ENCODE peak calls at places on chromosome 20, in six cellular contexts. U is SK-N-SH, L is PC-3, I is PC-9, D is astrocyte, Y is mammary epithelial cell. N is an unnamed sample.

GRCh38 chr20:16107172-16107870 is 465.9 kb downstream of the KIF16B start:
- DNase-seq in Y (no peak), I (no peak), D (no peak), L (no peak), U (peak; percentile 48), N (no peak)

GRCh38 chr20:251352-251751 is 6.2 kb upstream of the DEFB132 start:
- DNase-seq in Y (no peak), U (no peak), D (no peak), I (no peak), L (no peak), N (no peak)

GRCh38 chr20:1472556-1473243 is 6.1 kb upstream of the NSFL1C start:
- DNase-seq in D (no peak), Y (no peak), L (no peak), I (no peak), U (no peak), N (no peak)

GRCh38 chr20:9557411-9557810 is 43.0 kb downstream of the LAMP5 start:
- DNase-seq in D (no peak), U (no peak), L (no peak), I (no peak), Y (no peak), N (no peak)

GRCh38 chr20:25289886-25290597 is 42.2 kb downstream of the PYGB start:
- DNase-seq in U (no peak), D (no peak), Y (no peak), L (no peak), I (peak; percentile 30), N (no peak)

GRCh38 chr20:47701612-47702011 is 83.7 kb downstream of the SULF2 start:
- DNase-seq in Y (no peak), L (no peak), I (no peak), D (peak; percentile 72), U (no peak), N (no peak)

GRCh38 chr20:3783068-3783489 is 1.8 kb upstream of the SPEF1 start:
- DNase-seq in L (peak; percentile 39), Y (no peak), D (no peak), U (no peak), I (no peak), N (no peak)

GRCh38 chr20:37986873-37987601 is 46.2 kb downstream of the TTI1 start:
- DNase-seq in Y (no peak), D (peak; percentile 30), I (peak; percentile 41), L (peak; percentile 79), U (peak; percentile 79), N (no peak)

GRCh38 chr20:53077373-53078205 is 105.4 kb downstream of the TSHZ2 start:
- DNase-seq in Y (peak; percentile 63), D (peak; percentile 92), U (no peak), I (peak; percentile 40), L (peak; percentile 17), N (no peak)

GRCh38 chr20:43185901-43186300 is 3.8 kb downstream of the PTPRT start:
- DNase-seq in I (no peak), D (no peak), U (no peak), Y (no peak), L (no peak), N (no peak)

GRCh38 chr20:60095456-60095855 is 137.2 kb downstream of the CDH26 start:
- DNase-seq in Y (no peak), U (no peak), L (no peak), I (no peak), D (no peak), N (no peak)

GRCh38 chr20:2688041-2688591 is 4.5 kb upstream of the EBF4 start:
- DNase-seq in D (no peak), Y (no peak), L (peak; percentile 37), I (no peak), U (peak; percentile 76), N (peak; percentile 56)

GRCh38 chr20:14721926-14722325 is 384.5 kb upstream of the FLRT3 start:
- DNase-seq in Y (peak; percentile 17), I (no peak), U (no peak), L (peak; percentile 17), D (no peak), N (no peak)

GRCh38 chr20:25274481-25274880 is 26.6 kb downstream of the PYGB start:
- DNase-seq in L (no peak), D (no peak), I (no peak), Y (no peak), U (no peak), N (no peak)

GRCh38 chr20:56986931-56987720 is 279.3 kb downstream of the BMP7 start:
- DNase-seq in Y (no peak), U (no peak), L (peak; percentile 90), D (no peak), I (peak; percentile 79), N (no peak)

GRCh38 chr20:42706762-42707161 is 482.9 kb downstream of the PTPRT start:
- DNase-seq in L (no peak), D (no peak), Y (no peak), I (no peak), U (no peak), N (no peak)

GRCh38 chr20:56826971-56827645 is 198.0 kb downstream of the TFAP2C start:
- DNase-seq in D (no peak), U (no peak), L (peak; percentile 38), I (peak; percentile 79), Y (peak; percentile 95), N (no peak)

GRCh38 chr20:53865905-53866786 is 204.2 kb downstream of the BCAS1 start:
- DNase-seq in I (peak; percentile 99), U (peak; percentile 19), D (peak; percentile 71), L (peak; percentile 99), Y (peak; percentile 81), N (no peak)

GRCh38 chr20:34088871-34089479 is 23.1 kb downstream of the EIF2S2 start:
- DNase-seq in Y (no peak), U (no peak), L (no peak), I (no peak), D (no peak), N (no peak)

GRCh38 chr20:63846128-63846771 is 15.0 kb upstream of the ABHD16B start:
- DNase-seq in L (peak; percentile 49), I (no peak), D (no peak), U (peak; percentile 70), Y (no peak), N (no peak)

GRCh38 chr20:25623225-25623735 is 534 bp downstream of the NANP start:
- DNase-seq in Y (peak; percentile 26), U (peak; percentile 60), D (peak; percentile 18), L (peak; percentile 32), I (no peak), N (peak; percentile 21)

GRCh38 chr20:5470943-5471342 is 154.2 kb upstream of the PROKR2 start:
- DNase-seq in L (no peak), U (no peak), Y (no peak), I (no peak), D (no peak), N (no peak)

GRCh38 chr20:33387177-33387576 is 14.1 kb downstream of the CDK5RAP1 start:
- DNase-seq in I (no peak), Y (peak; percentile 71), L (no peak), D (peak; percentile 66), U (no peak), N (no peak)

GRCh38 chr20:33697129-33697528 is 10.9 kb upstream of the E2F1 start:
- DNase-seq in L (no peak), D (peak; percentile 67), I (no peak), Y (no peak), U (peak; percentile 42), N (no peak)

GRCh38 chr20:354298-354977 is 7.5 kb downstream of the NRSN2 start:
- DNase-seq in D (peak; percentile 40), U (peak; percentile 90), L (peak; percentile 93), Y (peak; percentile 56), I (peak; percentile 59), N (peak; percentile 78)

GRCh38 chr20:46984391-46984790 is 89.7 kb downstream of the EYA2 start:
- DNase-seq in D (no peak), L (peak; percentile 21), Y (no peak), I (no peak), U (no peak), N (no peak)

GRCh38 chr20:62656205-62656918 is 14.1 kb downstream of the SLCO4A1 start:
- DNase-seq in D (no peak), U (no peak), I (no peak), L (no peak), Y (no peak), N (no peak)
- H3K79me2 ChIP-seq in D (no peaks in the 10 kb centered on the region), U (no peaks in the 10 kb centered on the region), I (peaks cover 68% of the 10 kb centered on the region), L (peaks cover 88% of the 10 kb centered on the region), Y (no peaks in the 10 kb centered on the region), N (peaks cover 83% of the 10 kb centered on the region)

GRCh38 chr20:32359633-32360332 is 1.7 kb downstream of the ASXL1 start:
- DNase-seq in L (no peak), D (peak; percentile 32), I (no peak), U (peak; percentile 17), Y (peak; percentile 42), N (peak; percentile 14)
- H3K4me1 ChIP-seq in L (peaks cover 39% of the 10 kb centered on the region), D (peaks cover 25% of the 10 kb centered on the region), I (peaks cover 40% of the 10 kb centered on the region), U (peaks cover 26% of the 10 kb centered on the region), Y (peaks cover 34% of the 10 kb centered on the region), N (peaks cover 17% of the 10 kb centered on the region)

DNA sequence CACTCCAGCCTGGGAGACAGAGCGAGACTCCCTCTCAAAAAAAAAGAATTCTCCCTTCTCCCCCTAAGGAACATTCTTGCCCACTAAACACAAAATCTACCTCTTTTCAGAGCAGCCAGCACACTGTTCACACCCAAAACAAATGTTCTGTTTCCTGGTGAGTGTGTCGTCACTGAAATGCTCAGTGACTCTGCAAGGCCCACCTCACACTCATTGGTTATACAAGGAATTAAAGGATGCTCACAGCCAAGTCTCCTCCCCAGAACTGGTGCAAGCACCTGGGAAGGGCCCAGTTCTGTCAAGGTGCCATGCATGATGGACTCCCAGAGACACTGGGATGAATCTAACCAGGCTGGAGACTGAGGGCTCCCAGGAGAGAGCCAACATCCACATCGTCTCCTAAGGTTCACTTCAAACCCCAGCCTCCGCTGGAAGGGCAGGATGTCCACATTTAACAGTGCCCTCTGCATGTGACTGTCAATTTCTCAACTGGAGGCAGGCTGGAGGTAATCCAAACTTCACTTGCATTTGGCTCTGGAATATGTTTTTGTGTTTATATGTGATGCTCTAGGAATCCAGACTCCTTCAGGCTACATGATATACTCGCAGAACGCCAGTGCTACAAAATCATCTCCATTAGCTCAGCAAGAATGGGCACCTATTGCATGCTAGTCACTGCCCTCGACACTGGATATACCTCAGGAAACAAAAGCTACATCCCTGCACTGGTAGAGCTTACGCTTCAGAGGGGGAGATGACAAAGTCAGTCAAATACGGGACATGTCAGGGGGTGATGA is 7.1 kb downstream of the RRBP1 start:
- DNase-seq in I (no peak), Y (no peak), D (no peak), U (no peak), L (no peak), N (no peak)
- H3K79me2 ChIP-seq in I (peaks cover 78% of the 10 kb centered on the region), Y (peaks cover 99% of the 10 kb centered on the region), D (peaks cover 100% of the 10 kb centered on the region), U (peaks cover 100% of the 10 kb centered on the region), L (peaks cover 100% of the 10 kb centered on the region), N (peaks cover 100% of the 10 kb centered on the region)

DNA sequence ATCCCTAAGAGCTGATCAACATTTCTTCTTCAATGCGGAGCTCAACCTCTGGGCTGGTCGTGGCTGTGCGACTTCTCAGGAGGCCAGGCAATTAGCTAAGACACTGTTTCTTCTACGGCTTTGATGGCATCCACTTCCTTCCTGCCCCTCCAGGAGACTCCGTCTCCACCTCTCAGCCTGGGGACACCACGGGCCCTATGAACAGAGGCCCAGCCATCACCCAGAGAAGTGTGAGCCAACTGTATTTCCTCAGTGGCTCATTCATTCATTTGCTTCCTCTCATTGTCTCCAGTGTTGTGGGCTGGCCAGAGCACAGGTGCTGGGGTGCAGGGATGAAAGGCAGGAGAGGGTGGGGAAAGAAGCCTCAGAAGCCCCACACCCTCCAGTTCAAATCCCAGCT is 51.8 kb upstream of the APCDD1L start:
- DNase-seq in U (no peak), D (no peak), I (no peak), Y (no peak), L (no peak), N (no peak)
- H3K4me1 ChIP-seq in U (peaks cover 30% of the 10 kb centered on the region), D (peaks cover 3% of the 10 kb centered on the region), I (no peaks in the 10 kb centered on the region), Y (no peaks in the 10 kb centered on the region), L (no peaks in the 10 kb centered on the region), N (no peaks in the 10 kb centered on the region)

N was measured in MM.1S.